ENCODE peak calls at places on chromosome 15, in seven cellular contexts. M is GM23338, Y is G401, D is mucosa of descending colon, K is HFFc6, O is tibial artery, P is NCI-H2171. N is an unnamed sample.

GRCh38 chr15:57476533-57476975 is 100.2 kb downstream of the CGNL1 start:
- DNase-seq in M (no peak), Y (no peak), D (no peak), K (peak), O (no peak), P (no peak), N (no peak)

GRCh38 chr15:67869700-67870099 is 29.9 kb upstream of the RNU6-1 start:
- DNase-seq in M (no peak), Y (no peak), D (no peak), K (no peak), O (no peak), P (no peak), N (no peak)

GRCh38 chr15:40937762-40938529 is 8.8 kb downstream of the DLL4 start:
- DNase-seq in M (peak), Y (peak), D (no peak), K (peak), O (no peak), P (no peak), N (no peak)

GRCh38 chr15:45616901-45617323 is 17.9 kb upstream of the SQOR start:
- DNase-seq in M (no peak), Y (no peak), D (no peak), K (no peak), O (no peak), P (no peak), N (no peak)

GRCh38 chr15:51424780-51425179 is 83.3 kb downstream of the GLDN start:
- DNase-seq in M (no peak), Y (no peak), D (no peak), K (no peak), O (no peak), P (no peak), N (no peak)

GRCh38 chr15:46703871-46704637 is 1013.3 kb upstream of the SEMA6D start:
- DNase-seq in M (no peak), Y (no peak), D (no peak), K (no peak), O (no peak), P (no peak), N (no peak)

GRCh38 chr15:100898661-100899462 is 19.2 kb downstream of the ALDH1A3 start:
- DNase-seq in M (no peak), Y (peak), D (no peak), K (no peak), O (no peak), P (no peak), N (no peak)

GRCh38 chr15:81400640-81401236 is 26.7 kb upstream of the TMC3 start:
- DNase-seq in M (peak), Y (peak), D (no peak), K (peak), O (no peak), P (peak), N (peak)

GRCh38 chr15:51917493-51917892 is 54.1 kb downstream of the LEO1 start:
- DNase-seq in M (peak), Y (peak), D (no peak), K (no peak), O (no peak), P (no peak), N (peak)

GRCh38 chr15:92268900-92269299 is 124.8 kb upstream of the ST8SIA2 start:
- DNase-seq in M (peak), Y (no peak), D (no peak), K (no peak), O (no peak), P (peak), N (no peak)

N was measured in A673.